ENCODE peak calls at places on chromosomes 13 and 19, in four cellular contexts. One of them, this sample, is unnamed.

GRCh38 chr13:111589992-111590391 is 269.6 kb downstream of the TEX29 start:
- DNase-seq in brain microvascular endothelial cell: no peak
- DNase-seq in Calu3: no peak
- DNase-seq in sigmoid colon: no peak
- DNase-seq in this sample: no peak

GRCh38 chr13:111166882-111167281 is 51.8 kb downstream of the ARHGEF7 start:
- DNase-seq in brain microvascular endothelial cell: no peak
- DNase-seq in Calu3: no peak
- DNase-seq in sigmoid colon: no peak
- DNase-seq in this sample: no peak

GRCh38 chr13:100530645-100531044 is 57.9 kb downstream of the GGACT start:
- DNase-seq in Calu3: no peak
- DNase-seq in sigmoid colon: peak
- DNase-seq in brain microvascular endothelial cell: no peak
- DNase-seq in this sample: no peak

GRCh38 chr13:41905600-41906254 is 55.2 kb downstream of the VWA8 start:
- DNase-seq in Calu3: no peak
- DNase-seq in sigmoid colon: no peak
- DNase-seq in brain microvascular endothelial cell: no peak
- DNase-seq in this sample: no peak

GRCh38 chr19:5141926-5142724 is 173.2 kb downstream of the KDM4B start:
- DNase-seq in brain microvascular endothelial cell: no peak
- DNase-seq in sigmoid colon: no peak
- DNase-seq in Calu3: no peak
- DNase-seq in this sample: no peak

GRCh38 chr19:3817761-3818160 is 31.6 kb upstream of the MATK start:
- DNase-seq in brain microvascular endothelial cell: no peak
- DNase-seq in sigmoid colon: no peak
- DNase-seq in Calu3: no peak
- DNase-seq in this sample: no peak

GRCh38 chr19:55679343-55680257 is 4.6 kb downstream of the EPN1 start:
- DNase-seq in brain microvascular endothelial cell: no peak
- DNase-seq in sigmoid colon: no peak
- DNase-seq in Calu3: no peak
- DNase-seq in this sample: no peak

GRCh38 chr19:44499559-44499958 is 763 bp downstream of the ZNF180 start:
- DNase-seq in sigmoid colon: no peak
- DNase-seq in Calu3: no peak
- DNase-seq in brain microvascular endothelial cell: no peak
- DNase-seq in this sample: no peak

GRCh38 chr13:113176292-113176691 is 17.8 kb downstream of the PROZ start:
- DNase-seq in brain microvascular endothelial cell: no peak
- DNase-seq in sigmoid colon: no peak
- DNase-seq in Calu3: no peak
- DNase-seq in this sample: peak

GRCh38 chr13:64338671-64339070 is 2891.5 kb downstream of the PCDH9 start:
- DNase-seq in sigmoid colon: no peak
- DNase-seq in Calu3: no peak
- DNase-seq in brain microvascular endothelial cell: no peak
- DNase-seq in this sample: no peak

GRCh38 chr13:59112375-59112774 is 1051.4 kb downstream of the DIAPH3 start:
- DNase-seq in brain microvascular endothelial cell: peak
- DNase-seq in Calu3: no peak
- DNase-seq in sigmoid colon: peak
- DNase-seq in this sample: no peak

GRCh38 chr19:18392417-18392816 is 5.0 kb downstream of the LRRC25 start:
- DNase-seq in Calu3: no peak
- DNase-seq in brain microvascular endothelial cell: no peak
- DNase-seq in sigmoid colon: peak
- DNase-seq in this sample: no peak

GRCh38 chr19:39558623-39559117 is 18.7 kb upstream of the EID2 start:
- DNase-seq in brain microvascular endothelial cell: no peak
- DNase-seq in sigmoid colon: no peak
- DNase-seq in Calu3: no peak
- DNase-seq in this sample: no peak

GRCh38 chr13:59425211-59425721 is 738.5 kb downstream of the DIAPH3 start:
- DNase-seq in brain microvascular endothelial cell: peak
- DNase-seq in sigmoid colon: no peak
- DNase-seq in Calu3: no peak
- DNase-seq in this sample: no peak

GRCh38 chr13:102373221-102373620 is 28.6 kb downstream of the FGF14 start:
- DNase-seq in sigmoid colon: no peak
- DNase-seq in brain microvascular endothelial cell: no peak
- DNase-seq in Calu3: no peak
- DNase-seq in this sample: no peak

GRCh38 chr13:33547035-33547434 is 261.5 kb upstream of the STARD13 start:
- DNase-seq in brain microvascular endothelial cell: no peak
- DNase-seq in Calu3: no peak
- DNase-seq in sigmoid colon: no peak
- DNase-seq in this sample: no peak

GRCh38 chr13:65911546-65912193 is 1318.5 kb downstream of the PCDH9 start:
- DNase-seq in brain microvascular endothelial cell: no peak
- DNase-seq in sigmoid colon: no peak
- DNase-seq in Calu3: no peak
- DNase-seq in this sample: no peak

GRCh38 chr13:73893833-73894232 is 240.4 kb downstream of the KLF12 start:
- DNase-seq in sigmoid colon: no peak
- DNase-seq in brain microvascular endothelial cell: no peak
- DNase-seq in Calu3: no peak
- DNase-seq in this sample: no peak

GRCh38 chr13:63305641-63306133 is 1890.0 kb upstream of the PCDH20 start:
- DNase-seq in sigmoid colon: no peak
- DNase-seq in Calu3: no peak
- DNase-seq in brain microvascular endothelial cell: no peak
- DNase-seq in this sample: no peak

GRCh38 chr19:31834070-31834469 is 484.8 kb upstream of the TSHZ3 start:
- DNase-seq in Calu3: no peak
- DNase-seq in brain microvascular endothelial cell: no peak
- DNase-seq in sigmoid colon: no peak
- DNase-seq in this sample: no peak

GRCh38 chr13:29454931-29455481 is 140.5 kb downstream of the SLC7A1 start:
- DNase-seq in brain microvascular endothelial cell: no peak
- DNase-seq in sigmoid colon: no peak
- DNase-seq in Calu3: peak
- DNase-seq in this sample: no peak

GRCh38 chr19:10230155-10230903 is 802 bp downstream of the S1PR2 start:
- DNase-seq in sigmoid colon: peak
- DNase-seq in Calu3: peak
- DNase-seq in brain microvascular endothelial cell: no peak
- DNase-seq in this sample: peak

GRCh38 chr19:7862413-7862951 is 11.7 kb downstream of the PRR36 start:
- DNase-seq in sigmoid colon: no peak
- DNase-seq in Calu3: no peak
- DNase-seq in brain microvascular endothelial cell: peak
- DNase-seq in this sample: peak

GRCh38 chr19:10763399-10763798 is 45.5 kb downstream of the DNM2 start:
- DNase-seq in sigmoid colon: no peak
- DNase-seq in Calu3: no peak
- DNase-seq in brain microvascular endothelial cell: no peak
- DNase-seq in this sample: no peak

GRCh38 chr13:111114362-111115050 is 604 bp upstream of the ARHGEF7 start:
- DNase-seq in Calu3: no peak
- DNase-seq in sigmoid colon: peak
- DNase-seq in brain microvascular endothelial cell: peak
- DNase-seq in this sample: peak

GRCh38 chr13:75405976-75406703 is 75.8 kb downstream of the TBC1D4 start:
- DNase-seq in brain microvascular endothelial cell: no peak
- DNase-seq in Calu3: no peak
- DNase-seq in sigmoid colon: no peak
- DNase-seq in this sample: no peak

GRCh38 chr13:40547545-40548322 is 118.7 kb downstream of the FOXO1 start:
- DNase-seq in sigmoid colon: no peak
- DNase-seq in brain microvascular endothelial cell: no peak
- DNase-seq in Calu3: no peak
- DNase-seq in this sample: no peak

GRCh38 chr13:54301085-54301484 is 1272.5 kb downstream of the OLFM4 start:
- DNase-seq in brain microvascular endothelial cell: no peak
- DNase-seq in Calu3: no peak
- DNase-seq in sigmoid colon: no peak
- DNase-seq in this sample: no peak

GRCh38 chr13:46405457-46405856 is 18.4 kb upstream of the RUBCNL start:
- DNase-seq in brain microvascular endothelial cell: no peak
- DNase-seq in sigmoid colon: no peak
- DNase-seq in Calu3: no peak
- DNase-seq in this sample: no peak

GRCh38 chr19:15251010-15251748 is 18.9 kb upstream of the EPHX3 start:
- DNase-seq in Calu3: no peak
- DNase-seq in sigmoid colon: no peak
- DNase-seq in brain microvascular endothelial cell: peak
- DNase-seq in this sample: no peak

GRCh38 chr13:96052655-96053002 is 572 bp downstream of the UGGT2 start:
- DNase-seq in sigmoid colon: no peak
- DNase-seq in brain microvascular endothelial cell: peak
- DNase-seq in Calu3: peak
- DNase-seq in this sample: no peak

GRCh38 chr13:29861694-29862110 is 11.3 kb upstream of the UBL3 start:
- DNase-seq in sigmoid colon: no peak
- DNase-seq in Calu3: no peak
- DNase-seq in brain microvascular endothelial cell: peak
- DNase-seq in this sample: no peak

GRCh38 chr19:34430738-34431625 is 2.8 kb downstream of the UBA2 start:
- DNase-seq in brain microvascular endothelial cell: peak
- DNase-seq in Calu3: peak
- DNase-seq in sigmoid colon: no peak
- DNase-seq in this sample: peak

GRCh38 chr13:51794959-51795358 is 9.0 kb downstream of the DHRS12 start:
- DNase-seq in Calu3: no peak
- DNase-seq in brain microvascular endothelial cell: no peak
- DNase-seq in sigmoid colon: peak
- DNase-seq in this sample: no peak

GRCh38 chr13:76892488-76892887 is 6.3 kb upstream of the KCTD12 start:
- DNase-seq in sigmoid colon: no peak
- DNase-seq in Calu3: no peak
- DNase-seq in brain microvascular endothelial cell: no peak
- DNase-seq in this sample: no peak

GRCh38 chr13:64591981-64592380 is 2638.2 kb downstream of the PCDH9 start:
- DNase-seq in sigmoid colon: no peak
- DNase-seq in brain microvascular endothelial cell: peak
- DNase-seq in Calu3: no peak
- DNase-seq in this sample: no peak

GRCh38 chr13:109900723-109901122 is 114.3 kb upstream of the IRS2 start:
- DNase-seq in brain microvascular endothelial cell: no peak
- DNase-seq in sigmoid colon: no peak
- DNase-seq in Calu3: no peak
- DNase-seq in this sample: no peak

GRCh38 chr19:46190489-46190888 is 39.1 kb upstream of the IGFL1 start:
- DNase-seq in sigmoid colon: no peak
- DNase-seq in brain microvascular endothelial cell: no peak
- DNase-seq in Calu3: no peak
- DNase-seq in this sample: no peak

GRCh38 chr19:49614096-49614857 is 23.3 kb downstream of the PRR12 start:
- DNase-seq in sigmoid colon: no peak
- DNase-seq in Calu3: no peak
- DNase-seq in brain microvascular endothelial cell: peak
- DNase-seq in this sample: no peak

GRCh38 chr13:49821216-49821820 is 28.8 kb upstream of the KPNA3 start:
- DNase-seq in Calu3: no peak
- DNase-seq in sigmoid colon: no peak
- DNase-seq in brain microvascular endothelial cell: no peak
- DNase-seq in this sample: no peak
- TF ChIP-seq CTCF in Calu3: no peak
- TF ChIP-seq CTCF in sigmoid colon: no peak
- TF ChIP-seq CTCF in brain microvascular endothelial cell: no peak
- TF ChIP-seq CTCF in this sample: no peak

GRCh38 chr19:13959141-13959961 is 7.0 kb downstream of the DCAF15 start:
- DNase-seq in Calu3: no peak
- DNase-seq in brain microvascular endothelial cell: no peak
- DNase-seq in sigmoid colon: no peak
- DNase-seq in this sample: no peak

GRCh38 chr19:13961826-13962737 is 9.8 kb downstream of the DCAF15 start:
- DNase-seq in Calu3: no peak
- DNase-seq in sigmoid colon: no peak
- DNase-seq in brain microvascular endothelial cell: no peak
- DNase-seq in this sample: no peak

GRCh38 chr19:13958043-13958442 is 5.7 kb downstream of the DCAF15 start:
- DNase-seq in brain microvascular endothelial cell: no peak
- DNase-seq in sigmoid colon: no peak
- DNase-seq in Calu3: no peak
- DNase-seq in this sample: no peak

GRCh38 chr19:13960863-13961784 is 8.8 kb downstream of the DCAF15 start:
- DNase-seq in sigmoid colon: no peak
- DNase-seq in brain microvascular endothelial cell: no peak
- DNase-seq in Calu3: no peak
- DNase-seq in this sample: no peak

DNA sequence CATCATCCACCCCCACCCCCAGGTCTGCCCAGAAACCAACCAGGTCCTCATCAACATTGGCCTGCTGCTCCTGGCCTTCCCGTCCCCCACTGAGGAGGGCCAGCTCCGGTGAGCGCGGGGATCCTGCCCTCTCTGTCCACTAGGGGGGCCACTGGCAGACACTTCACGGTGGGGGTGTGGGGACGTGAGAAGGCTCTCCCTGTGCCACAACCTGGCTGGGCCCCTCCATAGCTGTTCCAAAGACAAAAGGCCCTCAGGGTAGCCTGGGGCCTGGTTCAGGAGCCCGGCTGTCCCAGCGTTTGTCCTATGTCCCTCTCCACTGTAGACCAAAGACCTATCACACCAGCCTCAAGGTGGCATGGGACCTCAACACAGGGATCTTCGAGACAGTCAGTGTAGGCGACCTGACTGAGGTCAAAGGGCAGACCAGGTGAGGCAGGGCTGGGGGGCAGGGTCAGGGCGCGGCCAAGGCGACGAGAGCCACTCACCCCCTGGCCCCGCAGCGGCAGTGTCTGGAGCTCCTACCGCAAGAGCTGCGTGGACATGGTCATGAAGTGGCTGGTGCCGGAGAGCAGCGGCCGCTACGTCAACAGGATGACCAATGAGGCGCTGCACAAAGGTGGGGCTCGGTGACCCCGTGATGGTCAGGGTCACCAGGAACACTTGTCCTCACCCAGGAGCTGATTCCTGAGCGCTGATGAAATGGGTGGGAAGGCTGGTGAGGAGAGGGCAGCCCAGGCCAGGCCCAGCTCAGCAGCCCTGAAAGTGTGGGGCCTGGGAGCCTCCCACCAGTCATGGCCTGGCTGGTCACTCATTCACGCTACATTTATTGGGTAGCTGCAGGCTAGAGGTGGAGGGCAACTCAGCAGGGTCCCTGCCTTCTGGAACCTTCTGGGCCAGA is 7.9 kb downstream of the DCAF15 start:
- DNase-seq in Calu3: peak
- DNase-seq in sigmoid colon: no peak
- DNase-seq in brain microvascular endothelial cell: no peak
- DNase-seq in this sample: no peak
- TF ChIP-seq CTCF in Calu3: no peak
- TF ChIP-seq CTCF in sigmoid colon: no peak
- TF ChIP-seq CTCF in brain microvascular endothelial cell: peak
- TF ChIP-seq CTCF in this sample: peak

GRCh38 chr13:23175920-23176319 is 4.9 kb upstream of the SGCG start:
- DNase-seq in brain microvascular endothelial cell: no peak
- DNase-seq in sigmoid colon: no peak
- DNase-seq in Calu3: no peak
- DNase-seq in this sample: no peak
- TF ChIP-seq CTCF in brain microvascular endothelial cell: peak
- TF ChIP-seq CTCF in sigmoid colon: no peak
- TF ChIP-seq CTCF in Calu3: no peak
- TF ChIP-seq CTCF in this sample: no peak

GRCh38 chr13:99176309-99177276 is 24.1 kb upstream of the UBAC2 start:
- DNase-seq in brain microvascular endothelial cell: peak
- DNase-seq in sigmoid colon: peak
- DNase-seq in Calu3: peak
- DNase-seq in this sample: peak
- TF ChIP-seq CTCF in brain microvascular endothelial cell: peak
- TF ChIP-seq CTCF in sigmoid colon: peak
- TF ChIP-seq CTCF in Calu3: peak
- TF ChIP-seq CTCF in this sample: peak